ENCODE peak calls at places on chromosomes 13 and 19, in nine cellular contexts. One of them, this sample, is unnamed.

GRCh38 chr13:75830842-75831241 is 194.7 kb downstream of the LMO7 start:
- DNase-seq in breast epithelium: no peak
- DNase-seq in effector memory CD4-positive, alpha-beta T cell: no peak
- DNase-seq in stomach: no peak
- DNase-seq in testis: no peak
- DNase-seq in left ventricle myocardium inferior: no peak
- DNase-seq in brain microvascular endothelial cell: no peak
- DNase-seq in heart left ventricle: no peak
- DNase-seq in tibial nerve: no peak
- DNase-seq in this sample: no peak

GRCh38 chr19:5823579-5824281 is 15.8 kb downstream of the FUT6 start:
- DNase-seq in breast epithelium: no peak
- DNase-seq in effector memory CD4-positive, alpha-beta T cell: no peak
- DNase-seq in stomach: peak; percentile 71
- DNase-seq in testis: no peak
- DNase-seq in left ventricle myocardium inferior: no peak
- DNase-seq in brain microvascular endothelial cell: no peak
- DNase-seq in heart left ventricle: no peak
- DNase-seq in tibial nerve: no peak
- DNase-seq in this sample: no peak

GRCh38 chr19:2478324-2478755 is 2.4 kb downstream of the GADD45B start:
- DNase-seq in breast epithelium: peak; percentile 91
- DNase-seq in effector memory CD4-positive, alpha-beta T cell: peak; percentile 52
- DNase-seq in stomach: peak; percentile 82
- DNase-seq in testis: peak; percentile 39
- DNase-seq in left ventricle myocardium inferior: peak; percentile 61
- DNase-seq in brain microvascular endothelial cell: no peak
- DNase-seq in heart left ventricle: peak; percentile 49
- DNase-seq in tibial nerve: peak; percentile 65
- DNase-seq in this sample: peak; percentile 75

GRCh38 chr13:45662122-45662521 is 40.0 kb upstream of the CBY2 start:
- DNase-seq in breast epithelium: no peak
- DNase-seq in effector memory CD4-positive, alpha-beta T cell: no peak
- DNase-seq in stomach: no peak
- DNase-seq in testis: no peak
- DNase-seq in left ventricle myocardium inferior: no peak
- DNase-seq in brain microvascular endothelial cell: no peak
- DNase-seq in heart left ventricle: no peak
- DNase-seq in tibial nerve: no peak
- DNase-seq in this sample: no peak

GRCh38 chr13:65940720-65941119 is 1289.4 kb downstream of the PCDH9 start:
- DNase-seq in breast epithelium: no peak
- DNase-seq in effector memory CD4-positive, alpha-beta T cell: no peak
- DNase-seq in stomach: no peak
- DNase-seq in testis: no peak
- DNase-seq in left ventricle myocardium inferior: peak; percentile 32
- DNase-seq in brain microvascular endothelial cell: no peak
- DNase-seq in heart left ventricle: peak; percentile 12
- DNase-seq in tibial nerve: no peak
- DNase-seq in this sample: no peak

GRCh38 chr19:17113127-17113785 is 37.7 kb downstream of the MYO9B start:
- DNase-seq in breast epithelium: no peak
- DNase-seq in effector memory CD4-positive, alpha-beta T cell: no peak
- DNase-seq in stomach: no peak
- DNase-seq in testis: no peak
- DNase-seq in left ventricle myocardium inferior: no peak
- DNase-seq in brain microvascular endothelial cell: no peak
- DNase-seq in heart left ventricle: no peak
- DNase-seq in tibial nerve: no peak
- DNase-seq in this sample: no peak

GRCh38 chr13:30752201-30752797 is 17.0 kb downstream of the ALOX5AP start:
- DNase-seq in breast epithelium: no peak
- DNase-seq in effector memory CD4-positive, alpha-beta T cell: no peak
- DNase-seq in stomach: no peak
- DNase-seq in testis: no peak
- DNase-seq in left ventricle myocardium inferior: peak; percentile 38
- DNase-seq in brain microvascular endothelial cell: peak; percentile 41
- DNase-seq in heart left ventricle: peak; percentile 12
- DNase-seq in tibial nerve: no peak
- DNase-seq in this sample: peak; percentile 74

GRCh38 chr13:43908156-43909126 is 28.7 kb downstream of the LACC1 start:
- DNase-seq in breast epithelium: no peak
- DNase-seq in effector memory CD4-positive, alpha-beta T cell: no peak
- DNase-seq in stomach: no peak
- DNase-seq in testis: peak; percentile 34
- DNase-seq in left ventricle myocardium inferior: no peak
- DNase-seq in brain microvascular endothelial cell: peak; percentile 62
- DNase-seq in heart left ventricle: no peak
- DNase-seq in tibial nerve: no peak
- DNase-seq in this sample: no peak

GRCh38 chr13:68715651-68716050 is 1392.0 kb upstream of the ATXN8OS start:
- DNase-seq in breast epithelium: no peak
- DNase-seq in effector memory CD4-positive, alpha-beta T cell: no peak
- DNase-seq in stomach: no peak
- DNase-seq in testis: no peak
- DNase-seq in left ventricle myocardium inferior: no peak
- DNase-seq in brain microvascular endothelial cell: no peak
- DNase-seq in heart left ventricle: no peak
- DNase-seq in tibial nerve: no peak
- DNase-seq in this sample: no peak

GRCh38 chr19:38665219-38665931 is 17.9 kb downstream of the ACTN4 start:
- DNase-seq in breast epithelium: no peak
- DNase-seq in effector memory CD4-positive, alpha-beta T cell: no peak
- DNase-seq in stomach: no peak
- DNase-seq in testis: no peak
- DNase-seq in left ventricle myocardium inferior: no peak
- DNase-seq in brain microvascular endothelial cell: no peak
- DNase-seq in heart left ventricle: no peak
- DNase-seq in tibial nerve: no peak
- DNase-seq in this sample: no peak

GRCh38 chr19:38664503-38665211 is 17.2 kb downstream of the ACTN4 start:
- DNase-seq in breast epithelium: no peak
- DNase-seq in effector memory CD4-positive, alpha-beta T cell: no peak
- DNase-seq in stomach: no peak
- DNase-seq in testis: no peak
- DNase-seq in left ventricle myocardium inferior: no peak
- DNase-seq in brain microvascular endothelial cell: no peak
- DNase-seq in heart left ventricle: no peak
- DNase-seq in tibial nerve: no peak
- DNase-seq in this sample: no peak

GRCh38 chr19:38665950-38666661 is 18.7 kb downstream of the ACTN4 start:
- DNase-seq in breast epithelium: peak; percentile 70
- DNase-seq in effector memory CD4-positive, alpha-beta T cell: no peak
- DNase-seq in stomach: no peak
- DNase-seq in testis: no peak
- DNase-seq in left ventricle myocardium inferior: peak; percentile 73
- DNase-seq in brain microvascular endothelial cell: no peak
- DNase-seq in heart left ventricle: peak; percentile 85
- DNase-seq in tibial nerve: peak; percentile 43
- DNase-seq in this sample: peak; percentile 54

GRCh38 chr19:38667552-38668205 is 20.2 kb downstream of the ACTN4 start:
- DNase-seq in breast epithelium: no peak
- DNase-seq in effector memory CD4-positive, alpha-beta T cell: no peak
- DNase-seq in stomach: no peak
- DNase-seq in testis: no peak
- DNase-seq in left ventricle myocardium inferior: no peak
- DNase-seq in brain microvascular endothelial cell: no peak
- DNase-seq in heart left ventricle: no peak
- DNase-seq in tibial nerve: no peak
- DNase-seq in this sample: no peak

GRCh38 chr19:38666662-38667448 is 19.4 kb downstream of the ACTN4 start:
- DNase-seq in breast epithelium: peak; percentile 65
- DNase-seq in effector memory CD4-positive, alpha-beta T cell: peak; percentile 35
- DNase-seq in stomach: no peak
- DNase-seq in testis: no peak
- DNase-seq in left ventricle myocardium inferior: no peak
- DNase-seq in brain microvascular endothelial cell: peak; percentile 63
- DNase-seq in heart left ventricle: peak; percentile 75
- DNase-seq in tibial nerve: no peak
- DNase-seq in this sample: no peak
- H3K4me3 ChIP-seq in breast epithelium: peak overlapping the region; percentile 47
- H3K4me3 ChIP-seq in effector memory CD4-positive, alpha-beta T cell: no peak overlapping the region
- H3K4me3 ChIP-seq in stomach: no peak overlapping the region
- H3K4me3 ChIP-seq in testis: no peak overlapping the region
- H3K4me3 ChIP-seq in left ventricle myocardium inferior: peak overlapping the region; percentile 48
- H3K4me3 ChIP-seq in brain microvascular endothelial cell: no peak overlapping the region
- H3K4me3 ChIP-seq in heart left ventricle: no peak overlapping the region
- H3K4me3 ChIP-seq in tibial nerve: no peak overlapping the region
- H3K4me3 ChIP-seq in this sample: no peak overlapping the region

GRCh38 chr19:57611113-57611512 is 2.9 kb upstream of the ZNF134 start:
- DNase-seq in breast epithelium: no peak
- DNase-seq in effector memory CD4-positive, alpha-beta T cell: no peak
- DNase-seq in stomach: no peak
- DNase-seq in testis: no peak
- DNase-seq in left ventricle myocardium inferior: no peak
- DNase-seq in brain microvascular endothelial cell: no peak
- DNase-seq in heart left ventricle: no peak
- DNase-seq in tibial nerve: no peak
- DNase-seq in this sample: no peak

GRCh38 chr19:57613941-57614743 is at the start of gene ZNF134:
- DNase-seq in breast epithelium: peak; percentile 88
- DNase-seq in effector memory CD4-positive, alpha-beta T cell: peak; percentile 75
- DNase-seq in stomach: peak; percentile 93
- DNase-seq in testis: peak; percentile 96
- DNase-seq in left ventricle myocardium inferior: peak; percentile 93
- DNase-seq in brain microvascular endothelial cell: peak; percentile 82
- DNase-seq in heart left ventricle: peak; percentile 93
- DNase-seq in tibial nerve: peak; percentile 70
- DNase-seq in this sample: peak; percentile 82

GRCh38 chr19:57620673-57621348 is 6.8 kb downstream of the ZNF134 start:
- DNase-seq in breast epithelium: no peak
- DNase-seq in effector memory CD4-positive, alpha-beta T cell: no peak
- DNase-seq in stomach: no peak
- DNase-seq in testis: no peak
- DNase-seq in left ventricle myocardium inferior: no peak
- DNase-seq in brain microvascular endothelial cell: no peak
- DNase-seq in heart left ventricle: no peak
- DNase-seq in tibial nerve: no peak
- DNase-seq in this sample: no peak

GRCh38 chr19:57615346-57615745 is 1.3 kb downstream of the ZNF134 start:
- DNase-seq in breast epithelium: no peak
- DNase-seq in effector memory CD4-positive, alpha-beta T cell: no peak
- DNase-seq in stomach: no peak
- DNase-seq in testis: no peak
- DNase-seq in left ventricle myocardium inferior: no peak
- DNase-seq in brain microvascular endothelial cell: no peak
- DNase-seq in heart left ventricle: no peak
- DNase-seq in tibial nerve: no peak
- DNase-seq in this sample: no peak
- H3K36me3 ChIP-seq in breast epithelium: peaks cover 28% of the 10 kb centered on the region
- H3K36me3 ChIP-seq in effector memory CD4-positive, alpha-beta T cell: peaks cover 51% of the 10 kb centered on the region
- H3K36me3 ChIP-seq in stomach: peaks cover 47% of the 10 kb centered on the region
- H3K36me3 ChIP-seq in testis: peaks cover 3% of the 10 kb centered on the region
- H3K36me3 ChIP-seq in left ventricle myocardium inferior: peaks cover 56% of the 10 kb centered on the region
- H3K36me3 ChIP-seq in brain microvascular endothelial cell: peaks cover 39% of the 10 kb centered on the region
- H3K36me3 ChIP-seq in heart left ventricle: peaks cover 43% of the 10 kb centered on the region
- H3K36me3 ChIP-seq in tibial nerve: peaks cover 61% of the 10 kb centered on the region
- H3K36me3 ChIP-seq in this sample: peaks cover 52% of the 10 kb centered on the region

GRCh38 chr13:33934936-33935510 is 117.1 kb downstream of the RFC3 start:
- DNase-seq in breast epithelium: no peak
- DNase-seq in effector memory CD4-positive, alpha-beta T cell: no peak
- DNase-seq in stomach: no peak
- DNase-seq in testis: no peak
- DNase-seq in left ventricle myocardium inferior: no peak
- DNase-seq in brain microvascular endothelial cell: no peak
- DNase-seq in heart left ventricle: no peak
- DNase-seq in tibial nerve: no peak
- DNase-seq in this sample: no peak
- H3K4me3 ChIP-seq in breast epithelium: no peak overlapping the region
- H3K4me3 ChIP-seq in effector memory CD4-positive, alpha-beta T cell: no peak overlapping the region
- H3K4me3 ChIP-seq in stomach: no peak overlapping the region
- H3K4me3 ChIP-seq in testis: no peak overlapping the region
- H3K4me3 ChIP-seq in left ventricle myocardium inferior: no peak overlapping the region
- H3K4me3 ChIP-seq in brain microvascular endothelial cell: no peak overlapping the region
- H3K4me3 ChIP-seq in heart left ventricle: no peak overlapping the region
- H3K4me3 ChIP-seq in tibial nerve: no peak overlapping the region
- H3K4me3 ChIP-seq in this sample: no peak overlapping the region

DNA sequence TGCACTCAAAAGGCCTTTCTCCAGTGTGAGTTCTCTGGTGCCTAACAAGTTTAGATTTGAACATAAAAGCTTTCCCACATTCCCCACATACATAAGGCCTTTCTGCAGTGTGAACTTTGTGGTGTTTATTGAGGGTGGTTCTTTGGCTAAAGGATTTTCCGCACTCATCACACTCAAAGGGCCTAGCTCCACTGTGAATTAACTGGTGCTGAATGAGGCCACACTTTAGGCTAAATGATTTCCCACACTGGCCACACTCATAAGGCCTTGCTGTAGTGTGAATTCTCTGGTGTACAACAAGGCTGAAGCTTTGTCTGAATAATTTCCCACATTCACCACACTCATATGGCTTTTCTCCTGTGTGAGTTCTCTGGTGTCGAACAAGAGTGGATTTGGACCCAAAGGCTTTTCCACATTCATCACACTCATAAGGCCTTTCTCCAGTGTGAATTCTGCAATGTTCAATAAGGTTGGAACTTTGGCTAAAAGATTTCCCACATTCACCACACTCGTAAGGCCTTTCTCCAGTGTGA is 6.2 kb downstream of the ZNF416 start:
- DNase-seq in breast epithelium: no peak
- DNase-seq in effector memory CD4-positive, alpha-beta T cell: no peak
- DNase-seq in stomach: no peak
- DNase-seq in testis: no peak
- DNase-seq in left ventricle myocardium inferior: no peak
- DNase-seq in brain microvascular endothelial cell: no peak
- DNase-seq in heart left ventricle: no peak
- DNase-seq in tibial nerve: no peak
- DNase-seq in this sample: no peak
- H3K36me3 ChIP-seq in breast epithelium: peaks cover 45% of the 10 kb centered on the region
- H3K36me3 ChIP-seq in effector memory CD4-positive, alpha-beta T cell: peaks cover 52% of the 10 kb centered on the region
- H3K36me3 ChIP-seq in stomach: peaks cover 37% of the 10 kb centered on the region
- H3K36me3 ChIP-seq in testis: no peaks in the 10 kb centered on the region
- H3K36me3 ChIP-seq in left ventricle myocardium inferior: peaks cover 76% of the 10 kb centered on the region
- H3K36me3 ChIP-seq in brain microvascular endothelial cell: peaks cover 59% of the 10 kb centered on the region
- H3K36me3 ChIP-seq in heart left ventricle: peaks cover 48% of the 10 kb centered on the region
- H3K36me3 ChIP-seq in tibial nerve: peaks cover 76% of the 10 kb centered on the region
- H3K36me3 ChIP-seq in this sample: peaks cover 12% of the 10 kb centered on the region